ENCODE peak calls at places on chromosomes 6 and 20, in seven cellular contexts. E is left ventricle myocardium inferior, A is psoas muscle, Z is body of pancreas, V is bronchial epithelial cell, S is Caco-2, Q is MM.1S. R is an unnamed sample. For H3K36me3, the result is how much of the 10 kb centered on the place peaks cover.

GRCh38 chr6:168126566-168127383 is 47.8 kb upstream of the FRMD1 start:
- DNase-seq in E (no peak), A (peak), Z (no peak), V (no peak), S (no peak), Q (no peak), R (no peak)

GRCh38 chr20:19915111-19915798 is 101.9 kb upstream of the NAA20 start:
- DNase-seq in E (no peak), A (no peak), Z (peak), V (no peak), S (no peak), Q (no peak), R (no peak)

GRCh38 chr6:116695398-116695797 is 14.4 kb downstream of the KPNA5 start:
- DNase-seq in E (no peak), A (no peak), Z (no peak), V (no peak), S (no peak), Q (peak), R (no peak)

GRCh38 chr20:20497242-20497985 is 129.5 kb downstream of the INSM1 start:
- DNase-seq in E (no peak), A (no peak), Z (no peak), V (no peak), S (no peak), Q (no peak), R (no peak)

GRCh38 chr20:13819885-13820645 is 35.2 kb downstream of the NDUFAF5 start:
- DNase-seq in E (no peak), A (peak), Z (peak), V (peak), S (no peak), Q (peak), R (peak)

GRCh38 chr6:74557236-74557635 is 648.6 kb downstream of the COL12A1 start:
- DNase-seq in E (no peak), A (no peak), Z (no peak), V (no peak), S (no peak), Q (no peak), R (no peak)

GRCh38 chr6:36550473-36551000 is 3.3 kb upstream of the STK38 start:
- DNase-seq in E (no peak), A (no peak), Z (no peak), V (no peak), S (no peak), Q (no peak), R (no peak)

GRCh38 chr6:10595731-10596664 is 74.8 kb downstream of the GCNT2 start:
- DNase-seq in E (no peak), A (no peak), Z (no peak), V (peak), S (no peak), Q (peak), R (peak)

GRCh38 chr6:25041676-25042598 is 106.2 kb upstream of the RIPOR2 start:
- DNase-seq in E (no peak), A (no peak), Z (no peak), V (no peak), S (no peak), Q (no peak), R (no peak)

GRCh38 chr6:150766201-150766997 is 99.1 kb upstream of the MTHFD1L start:
- DNase-seq in E (peak), A (peak), Z (no peak), V (no peak), S (no peak), Q (no peak), R (no peak)

GRCh38 chr6:31693535-31693934 is 9.6 kb downstream of the ABHD16A start:
- DNase-seq in E (no peak), A (no peak), Z (no peak), V (no peak), S (no peak), Q (no peak), R (no peak)

GRCh38 chr6:31691564-31692108 is 10.8 kb upstream of the LY6G5C start:
- DNase-seq in E (no peak), A (no peak), Z (no peak), V (no peak), S (no peak), Q (no peak), R (no peak)

GRCh38 chr6:31691078-31691463 is 10.2 kb upstream of the LY6G5C start:
- DNase-seq in E (no peak), A (no peak), Z (no peak), V (no peak), S (no peak), Q (no peak), R (no peak)

GRCh38 chr6:31692886-31693285 is 10.2 kb downstream of the ABHD16A start:
- DNase-seq in E (no peak), A (no peak), Z (no peak), V (no peak), S (no peak), Q (no peak), R (no peak)

DNA sequence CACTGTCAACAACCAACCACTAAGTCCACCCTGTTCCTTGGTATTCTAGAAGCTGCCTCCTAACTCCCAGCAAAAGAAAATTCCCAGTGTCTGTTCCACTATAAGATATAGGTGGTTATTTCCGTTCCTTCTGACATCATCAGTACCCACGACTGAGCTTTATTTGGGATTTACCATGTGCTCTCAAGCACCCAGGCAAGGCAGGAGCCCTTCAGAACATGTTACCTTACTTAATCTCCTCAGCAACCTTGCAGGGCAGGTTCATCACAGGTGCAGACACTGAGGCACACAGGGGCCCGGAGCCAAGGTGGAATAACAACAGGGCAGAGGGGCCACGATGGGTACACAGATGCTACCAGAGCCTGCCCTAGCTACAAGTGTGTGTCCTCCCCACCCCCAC is 10.8 kb downstream of the ABHD16A start:
- DNase-seq in E (no peak), A (no peak), Z (no peak), V (no peak), S (no peak), Q (no peak), R (no peak)
- H3K36me3 ChIP-seq in E (half or more), A (half or more), Z (under half), V (under half), S (under half), Q (under half), R (half or more)

GRCh38 chr20:4688342-4688741 is 33.4 kb upstream of the PRND start:
- DNase-seq in E (no peak), A (no peak), Z (no peak), V (peak), S (no peak), Q (no peak), R (no peak)
- H3K36me3 ChIP-seq in E (under half), A (under half), Z (under half), V (under half), S (under half), Q (under half), R (under half)

GRCh38 chr20:5531318-5532081 is 214.7 kb upstream of the PROKR2 start:
- DNase-seq in E (no peak), A (no peak), Z (no peak), V (peak), S (no peak), Q (no peak), R (peak)
- H3K36me3 ChIP-seq in E (under half), A (under half), Z (under half), V (under half), S (under half), Q (under half), R (under half)

GRCh38 chr20:50901301-50901700 is 29.9 kb downstream of the ADNP start:
- DNase-seq in E (no peak), A (no peak), Z (no peak), V (no peak), S (no peak), Q (no peak), R (no peak)

GRCh38 chr20:50898475-50898874 is 32.8 kb downstream of the ADNP start:
- DNase-seq in E (no peak), A (no peak), Z (no peak), V (no peak), S (no peak), Q (no peak), R (peak)

GRCh38 chr20:50903353-50904051 is 27.7 kb downstream of the ADNP start:
- DNase-seq in E (no peak), A (no peak), Z (no peak), V (no peak), S (no peak), Q (no peak), R (no peak)

GRCh38 chr20:50904067-50904570 is 27.1 kb downstream of the ADNP start:
- DNase-seq in E (no peak), A (no peak), Z (no peak), V (no peak), S (no peak), Q (no peak), R (no peak)

DNA sequence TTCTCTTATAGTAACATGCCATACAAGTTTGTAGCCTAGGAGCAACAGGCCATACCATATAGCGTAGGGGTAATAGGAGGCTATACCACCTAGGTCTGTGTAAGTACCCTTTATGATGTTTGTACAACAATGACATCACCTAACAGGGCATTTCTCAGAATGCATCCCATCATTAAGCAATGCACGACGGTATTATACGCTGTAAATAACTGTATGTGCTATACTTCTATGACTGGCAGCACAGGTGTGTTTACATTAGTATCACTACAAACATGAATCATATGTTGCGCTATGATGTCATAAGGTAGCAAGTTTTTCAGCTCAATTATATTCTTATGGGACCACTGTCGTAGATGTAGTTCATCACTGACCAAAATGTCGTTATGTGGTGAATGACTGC is 31.0 kb downstream of the ADNP start:
- DNase-seq in E (no peak), A (no peak), Z (no peak), V (no peak), S (no peak), Q (no peak), R (no peak)
- H3K36me3 ChIP-seq in E (half or more), A (half or more), Z (under half), V (under half), S (under half), Q (under half), R (under half)

GRCh38 chr20:4844325-4844724 is 122.6 kb downstream of the PRND start:
- DNase-seq in E (no peak), A (no peak), Z (no peak), V (no peak), S (no peak), Q (no peak), R (no peak)
- H3K36me3 ChIP-seq in E (under half), A (under half), Z (under half), V (under half), S (under half), Q (under half), R (under half)

DNA sequence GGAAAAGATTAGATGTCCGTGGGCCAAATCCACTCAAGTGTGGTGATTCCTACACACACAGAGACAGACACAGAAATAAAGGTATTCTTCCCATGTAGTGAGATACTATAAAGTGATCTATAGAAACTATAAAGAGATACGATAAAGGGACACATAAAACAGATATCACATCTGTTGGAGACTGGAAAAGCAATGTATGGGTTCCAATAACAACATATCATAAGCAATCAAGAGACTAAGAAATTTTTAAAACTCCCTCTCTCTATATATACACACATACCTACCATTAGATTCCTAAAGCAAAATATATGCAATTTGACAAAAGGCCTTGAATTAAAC is 5.2 kb downstream of the PPP1R10 start:
- DNase-seq in E (no peak), A (no peak), Z (no peak), V (no peak), S (no peak), Q (no peak), R (no peak)
- H3K36me3 ChIP-seq in E (under half), A (under half), Z (under half), V (under half), S (under half), Q (under half), R (under half)